ENCODE peak calls at places on chromosomes 3 and 15, in five cellular contexts. F is CD4-positive, alpha-beta memory T cell; K is aorta; Y is left lung; M is DND-41. S is an unnamed sample. For H3K36me3, the result is how much of the 10 kb centered on the place peaks cover.

GRCh38 chr3:197041875-197042488 is 12.4 kb upstream of the MELTF start:
- DNase-seq in M (no peak), F (no peak), Y (no peak), K (no peak), S (no peak)

GRCh38 chr3:109355625-109356441 is 18.5 kb upstream of the DPPA4 start:
- DNase-seq in K (no peak), M (no peak), F (no peak), Y (no peak), S (no peak)

GRCh38 chr3:139120336-139120971 is 75.8 kb upstream of the PRR23C start:
- DNase-seq in M (no peak), F (no peak), K (no peak), Y (no peak), S (no peak)

GRCh38 chr3:145815707-145816413 is 345.1 kb downstream of the PLOD2 start:
- DNase-seq in M (no peak), Y (no peak), F (no peak), K (no peak), S (no peak)

GRCh38 chr3:38003371-38003816 is 12.8 kb downstream of the VILL start:
- DNase-seq in F (peak), M (peak), K (peak), Y (peak), S (peak)

GRCh38 chr3:23829242-23829934 is 23.6 kb downstream of the UBE2E1 start:
- DNase-seq in M (no peak), Y (no peak), F (no peak), K (no peak), S (no peak)

GRCh38 chr3:98962951-98963350 is 61.5 kb upstream of the DCBLD2 start:
- DNase-seq in F (no peak), M (no peak), Y (no peak), K (no peak), S (no peak)

GRCh38 chr3:58575986-58576652 is 1.1 kb downstream of the FAM107A start:
- DNase-seq in Y (no peak), K (no peak), M (no peak), F (no peak), S (no peak)

GRCh38 chr3:189914799-189915198 is 205.9 kb downstream of the P3H2 start:
- DNase-seq in M (no peak), Y (no peak), F (no peak), K (no peak), S (no peak)

GRCh38 chr3:183497313-183497712 is 58.2 kb downstream of the KLHL6 start:
- DNase-seq in K (no peak), Y (no peak), F (no peak), M (no peak), S (no peak)

GRCh38 chr15:41870689-41871081 is 23.2 kb downstream of the SPTBN5 start:
- DNase-seq in F (peak), K (no peak), Y (no peak), M (no peak), S (no peak)

GRCh38 chr3:99429501-99429900 is 208.9 kb upstream of the COL8A1 start:
- DNase-seq in Y (no peak), F (no peak), K (no peak), M (no peak), S (no peak)

GRCh38 chr3:86990171-86990733 is 697 bp downstream of the VGLL3 start:
- DNase-seq in F (no peak), K (peak), Y (no peak), M (no peak), S (peak)

GRCh38 chr3:155846119-155846518 is 8.1 kb downstream of the SLC33A1 start:
- DNase-seq in F (no peak), Y (no peak), M (no peak), K (no peak), S (no peak)

GRCh38 chr15:46131876-46132275 is 497.0 kb downstream of the SQOR start:
- DNase-seq in K (peak), F (no peak), M (no peak), Y (no peak), S (no peak)

GRCh38 chr3:170130532-170130931 is 51.0 kb downstream of the PHC3 start:
- DNase-seq in M (peak), Y (no peak), K (no peak), F (no peak), S (no peak)

GRCh38 chr15:82995938-82996337 is 9.9 kb downstream of the RAMAC start:
- DNase-seq in M (no peak), F (no peak), K (no peak), Y (no peak), S (no peak)

GRCh38 chr3:33884204-33884561 is 85.8 kb downstream of the PDCD6IP start:
- DNase-seq in M (no peak), F (no peak), K (no peak), Y (no peak), S (no peak)

GRCh38 chr3:99532246-99532645 is 106.1 kb upstream of the COL8A1 start:
- DNase-seq in M (peak), Y (peak), F (no peak), K (no peak), S (no peak)

GRCh38 chr15:53982281-53982680 is 4.0 kb downstream of the UNC13C start:
- DNase-seq in F (no peak), M (no peak), K (no peak), Y (no peak), S (no peak)

GRCh38 chr3:69300296-69300695 is 85.6 kb downstream of the FRMD4B start:
- DNase-seq in K (no peak), Y (no peak), M (no peak), F (no peak), S (no peak)

GRCh38 chr3:13008114-13008995 is 64.9 kb downstream of the IQSEC1 start:
- DNase-seq in K (no peak), F (no peak), M (no peak), Y (no peak), S (peak)

GRCh38 chr15:60215225-60215963 is 182.4 kb downstream of the ANXA2 start:
- DNase-seq in F (no peak), Y (no peak), K (no peak), M (no peak), S (no peak)

GRCh38 chr3:110741891-110742290 is 329.7 kb upstream of the NECTIN3 start:
- DNase-seq in M (no peak), K (no peak), Y (no peak), F (no peak), S (no peak)

GRCh38 chr3:71064976-71065763 is 518.4 kb downstream of the FOXP1 start:
- DNase-seq in Y (peak), M (peak), F (peak), K (peak), S (peak)

GRCh38 chr3:116815831-116816588 is 106.4 kb downstream of the TUSC7 start:
- DNase-seq in F (no peak), K (no peak), Y (no peak), M (no peak), S (no peak)

GRCh38 chr3:191070201-191070600 is 128.8 kb upstream of the OSTN start:
- DNase-seq in Y (no peak), K (no peak), F (no peak), M (no peak), S (no peak)

GRCh38 chr15:81038975-81039607 is 38.4 kb downstream of the TLNRD1 start:
- DNase-seq in K (no peak), M (no peak), Y (peak), F (no peak), S (peak)

GRCh38 chr3:13652728-13653127 is 103.8 kb downstream of the FBLN2 start:
- DNase-seq in F (no peak), M (no peak), Y (no peak), K (no peak), S (no peak)

DNA sequence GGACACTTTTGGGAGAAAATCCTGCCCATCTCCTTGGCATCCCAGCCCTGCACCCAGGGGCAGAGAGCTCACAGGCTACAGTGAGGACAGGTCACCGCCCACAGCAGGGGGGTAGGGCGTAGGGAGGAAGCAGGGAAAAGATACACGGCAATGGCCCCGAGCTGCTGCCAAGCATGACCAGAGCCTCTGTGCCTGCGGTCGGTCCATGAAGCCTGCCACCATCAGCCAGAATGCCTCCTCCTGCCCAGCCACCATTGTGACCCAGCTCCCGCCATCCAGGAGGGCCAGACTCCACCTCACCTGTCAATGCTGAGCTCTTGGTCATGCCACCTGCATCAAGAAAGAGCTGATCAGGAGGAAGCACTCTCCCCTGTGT is 230.7 kb downstream of the VPS13C start:
- DNase-seq in Y (no peak), K (no peak), F (no peak), M (no peak), S (no peak)
- H3K4me3 ChIP-seq in Y (no peak), K (no peak), F (no peak), M (no peak), S (no peak)

GRCh38 chr15:73527598-73527997 is 84.6 kb downstream of the REC114 start:
- DNase-seq in K (no peak), F (no peak), M (no peak), Y (no peak), S (no peak)
- H3K36me3 ChIP-seq in K (under half), F (under half), M (under half), Y (under half), S (under half)

GRCh38 chr3:42843730-42844713 is 31.7 kb downstream of the CYP8B1 start:
- DNase-seq in F (no peak), K (no peak), Y (no peak), M (no peak), S (no peak)

GRCh38 chr3:42849017-42849416 is 26.7 kb downstream of the CYP8B1 start:
- DNase-seq in F (no peak), K (no peak), M (no peak), Y (no peak), S (no peak)

GRCh38 chr3:42847731-42848130 is 27.9 kb downstream of the CYP8B1 start:
- DNase-seq in F (no peak), K (no peak), M (no peak), Y (no peak), S (no peak)

GRCh38 chr3:42844815-42845214 is 30.9 kb downstream of the CYP8B1 start:
- DNase-seq in Y (no peak), M (no peak), F (no peak), K (no peak), S (no peak)

GRCh38 chr3:42846682-42847522 is 28.8 kb downstream of the CYP8B1 start:
- DNase-seq in K (no peak), Y (no peak), M (no peak), F (no peak), S (no peak)
- H3K27ac ChIP-seq in K (no peak), Y (peak), M (no peak), F (no peak), S (no peak)

DNA sequence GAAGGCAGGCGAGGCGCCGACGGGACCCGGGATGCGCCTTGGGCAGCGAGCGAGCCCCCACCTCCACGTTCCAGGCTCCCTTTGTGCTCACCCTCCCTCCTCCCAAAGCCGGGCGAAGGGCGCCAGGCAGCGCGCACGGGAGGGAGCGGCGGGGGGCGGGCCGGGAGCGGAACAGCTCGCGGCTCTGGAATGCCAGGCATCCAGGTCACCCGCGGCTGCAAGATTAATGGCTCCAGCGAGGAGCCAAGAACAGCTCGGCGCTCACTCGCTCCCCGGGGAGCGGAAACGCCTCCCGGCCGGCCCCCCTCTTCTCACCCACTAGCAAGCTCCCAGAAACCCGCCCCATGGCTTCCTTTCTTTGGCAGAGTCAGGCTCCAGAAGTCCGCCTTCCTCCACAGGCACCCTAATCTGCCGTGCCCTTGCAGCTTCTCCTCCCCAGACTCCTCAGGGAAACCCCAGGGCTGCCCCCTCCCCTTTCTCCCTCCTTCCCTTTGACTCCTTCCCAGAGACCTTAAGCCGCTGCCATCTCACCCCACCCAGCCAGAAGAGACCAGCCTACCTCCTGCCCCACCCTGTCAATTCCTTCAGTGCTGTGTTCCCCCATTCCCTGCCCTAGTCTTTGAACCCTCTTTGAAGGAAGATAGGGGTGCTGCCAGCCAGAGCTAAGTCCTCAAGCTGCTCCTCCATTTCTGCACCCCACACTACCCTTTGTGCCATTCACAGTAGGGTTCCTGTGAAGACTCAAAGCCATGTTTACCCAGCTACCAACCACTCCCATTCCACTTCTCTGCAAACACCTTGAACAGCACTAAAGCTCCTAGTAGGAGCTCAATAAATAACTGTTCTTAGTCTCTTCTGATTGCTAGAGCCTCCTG is 9.9 kb downstream of the AMOTL2 start:
- DNase-seq in Y (peak), F (peak), K (peak), M (peak), S (peak)
- H3K4me3 ChIP-seq in Y (no peak), F (peak), K (no peak), M (peak), S (peak)

DNA sequence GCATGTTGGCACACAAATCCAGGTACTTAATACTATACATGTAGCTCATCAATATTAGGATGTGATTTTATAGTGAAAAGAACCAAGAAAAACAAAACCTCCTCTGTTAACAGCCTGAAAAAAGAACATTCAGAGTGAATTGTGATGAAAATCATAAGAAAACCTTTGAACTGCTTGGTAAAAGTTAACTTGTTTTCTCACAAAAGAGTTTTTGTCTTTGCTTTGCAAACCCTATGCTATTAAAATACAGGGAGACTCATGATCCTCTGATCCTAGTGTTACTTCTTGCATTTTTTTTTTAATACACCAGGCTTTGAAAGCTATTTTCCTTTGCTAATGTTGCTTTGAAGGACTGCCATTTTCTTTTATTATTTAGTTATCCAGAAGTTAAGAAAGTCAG is 23.7 kb downstream of the QTRT2 start:
- DNase-seq in K (no peak), Y (no peak), F (no peak), M (no peak), S (no peak)
- H3K36me3 ChIP-seq in K (under half), Y (half or more), F (under half), M (half or more), S (under half)

GRCh38 chr15:67038721-67039120 is 26.7 kb upstream of the SMAD3 start:
- DNase-seq in M (no peak), K (no peak), F (no peak), Y (no peak), S (no peak)
- H3K27ac ChIP-seq in M (no peak), K (no peak), F (no peak), Y (no peak), S (no peak)

GRCh38 chr3:147361671-147362420 is 44.5 kb downstream of the ZIC4 start:
- DNase-seq in F (no peak), K (peak), M (peak), Y (no peak), S (peak)
- H3K4me3 ChIP-seq in F (no peak), K (no peak), M (no peak), Y (no peak), S (no peak)

S was measured in pancreas.